ENCODE peak calls at places on chromosomes 1 and 21, in seven cellular contexts. Z is stimulated activated CD8-positive, alpha-beta memory T cell treated with anti-CD3 and anti-CD28 coated beads, Interleukin-12 subunit alpha, Interleukin-12 subunit beta, amount 100 ng/mL, for 1 hour; S is ACHN; E is AG09319; I is T follicular helper cell; N is dermis microvascular lymphatic vessel endothelial cell; Y is kidney. J is an unnamed sample.

GRCh38 chr21:26405735-26406361 is 167.2 kb downstream of the CYYR1 start:
- DNase-seq in Z (no peak), E (peak), N (no peak), I (no peak), S (peak), Y (no peak), J (peak)

GRCh38 chr1:30313176-30313575 is 410.2 kb downstream of the MATN1 start:
- DNase-seq in N (no peak), Y (no peak), I (no peak), S (no peak), E (no peak), Z (no peak), J (no peak)

GRCh38 chr1:88892146-88892877 is 945 bp upstream of the GTF2B start:
- DNase-seq in N (no peak), Y (no peak), I (no peak), S (peak), Z (no peak), E (no peak), J (peak)

GRCh38 chr1:3476666-3477065 is 22.2 kb downstream of the ARHGEF16 start:
- DNase-seq in E (no peak), Z (no peak), N (no peak), Y (no peak), S (no peak), I (no peak), J (no peak)

GRCh38 chr21:36859744-36860501 is 106.5 kb downstream of the HLCS start:
- DNase-seq in E (no peak), Z (peak), S (peak), N (peak), Y (peak), I (no peak), J (peak)

GRCh38 chr21:28272272-28272992 is 720.2 kb downstream of the LTN1 start:
- DNase-seq in N (no peak), Y (no peak), I (no peak), E (no peak), S (no peak), Z (no peak), J (no peak)

GRCh38 chr1:183804916-183805734 is at the start of gene RGL1:
- DNase-seq in N (peak), I (no peak), E (no peak), S (peak), Y (peak), Z (no peak), J (peak)

GRCh38 chr1:10495942-10496341 is 21.2 kb downstream of the PEX14 start:
- DNase-seq in N (no peak), I (no peak), E (no peak), Y (peak), Z (no peak), S (peak), J (no peak)

GRCh38 chr21:26389971-26390641 is 183.0 kb downstream of the CYYR1 start:
- DNase-seq in Z (no peak), Y (no peak), S (no peak), N (no peak), I (no peak), E (no peak), J (peak)

GRCh38 chr1:217472915-217473314 is 158.0 kb downstream of the GPATCH2 start:
- DNase-seq in N (no peak), Z (no peak), I (no peak), E (no peak), S (no peak), Y (no peak), J (peak)

GRCh38 chr1:168803696-168804510 is 74.9 kb upstream of the DPT start:
- DNase-seq in I (no peak), Z (no peak), N (no peak), Y (no peak), S (no peak), E (no peak), J (no peak)

GRCh38 chr1:50416150-50416527 is 7.1 kb downstream of the DMRTA2 start:
- DNase-seq in E (no peak), I (no peak), S (no peak), N (no peak), Z (no peak), Y (no peak), J (no peak)

GRCh38 chr1:192747942-192748341 is 60.9 kb upstream of the RGS2 start:
- DNase-seq in Z (no peak), I (no peak), Y (no peak), E (no peak), S (peak), N (no peak), J (peak)

GRCh38 chr1:115833806-115834205 is 7.1 kb downstream of the NHLH2 start:
- DNase-seq in I (no peak), E (no peak), Y (no peak), S (no peak), N (no peak), Z (no peak), J (peak)

GRCh38 chr1:172742599-172743500 is 83.9 kb downstream of the FASLG start:
- DNase-seq in Z (no peak), I (no peak), S (peak), N (peak), E (no peak), Y (no peak), J (peak)

GRCh38 chr1:29532285-29532684 is 296.0 kb downstream of the PTPRU start:
- DNase-seq in Y (no peak), E (no peak), Z (no peak), I (no peak), S (no peak), N (no peak), J (no peak)

GRCh38 chr21:44461438-44462089 is 6.3 kb downstream of the LRRC3 start:
- DNase-seq in Z (no peak), N (no peak), Y (peak), S (no peak), E (no peak), I (no peak), J (no peak)

GRCh38 chr1:23639460-23639859 is 52.1 kb upstream of the RPL11 start:
- DNase-seq in Z (no peak), S (no peak), N (no peak), E (peak), I (no peak), Y (no peak), J (no peak)

GRCh38 chr1:8023995-8024313 is 2.2 kb downstream of the ERRFI1 start:
- DNase-seq in Y (no peak), I (no peak), E (no peak), S (no peak), Z (no peak), N (no peak), J (no peak)

GRCh38 chr1:145778146-145778540 is 45.8 kb downstream of the RNF115 start:
- DNase-seq in Z (no peak), I (no peak), E (no peak), Y (no peak), N (no peak), S (no peak), J (no peak)

GRCh38 chr1:34164510-34165381 is at the start of gene CSMD2:
- DNase-seq in N (no peak), Y (peak), E (peak), S (peak), Z (no peak), I (no peak), J (peak)

GRCh38 chr1:237864338-237865244 is 26.1 kb downstream of the ZP4 start:
- DNase-seq in E (no peak), I (no peak), S (peak), N (no peak), Z (no peak), Y (peak), J (peak)

GRCh38 chr1:61299468-61299867 is 217.1 kb downstream of the NFIA start:
- DNase-seq in Y (no peak), Z (no peak), E (no peak), N (no peak), S (no peak), I (no peak), J (no peak)

GRCh38 chr1:10779201-10779600 is 17.2 kb downstream of the CASZ1 start:
- DNase-seq in Z (no peak), E (no peak), N (no peak), S (no peak), I (no peak), Y (peak), J (no peak)

GRCh38 chr1:32394890-32395415 is 712 bp upstream of the BSDC1 start:
- DNase-seq in N (no peak), I (no peak), Z (no peak), S (no peak), Y (no peak), E (no peak), J (peak)

GRCh38 chr1:69569281-69569970 is 1.7 kb downstream of the LRRC7 start:
- DNase-seq in E (no peak), Z (no peak), S (no peak), N (no peak), I (no peak), Y (peak), J (peak)

GRCh38 chr1:29893036-29893723 is 656.9 kb downstream of the PTPRU start:
- DNase-seq in E (no peak), I (no peak), N (no peak), Y (no peak), Z (no peak), S (no peak), J (no peak)

GRCh38 chr1:15584489-15585363 is at the start of gene AGMAT:
- DNase-seq in S (peak), E (no peak), Y (peak), I (no peak), N (no peak), Z (no peak), J (peak)

GRCh38 chr1:113608371-113608770 is 150.9 kb downstream of the PHTF1 start:
- DNase-seq in I (no peak), E (no peak), N (no peak), Z (no peak), Y (no peak), S (no peak), J (no peak)

GRCh38 chr1:10862743-10863335 is 66.4 kb upstream of the CASZ1 start:
- DNase-seq in S (no peak), Z (no peak), I (no peak), E (no peak), N (no peak), Y (no peak), J (no peak)

GRCh38 chr1:152879559-152880198 is 1.6 kb downstream of the SMCP start:
- DNase-seq in I (no peak), Z (no peak), N (no peak), E (no peak), Y (no peak), S (no peak), J (no peak)